ENCODE peak calls at places on chromosomes 13 and 19, in seven cellular contexts. T is stimulated activated CD8-positive, alpha-beta memory T cell treated with anti-CD3 and anti-CD28 coated beads, Interleukin-2, amount 100 ng/mL, for 1 hour; C is fibroblast of lung; J is body of pancreas; O is stimulated activated CD4-positive, alpha-beta T cell treated with anti-CD3 and anti-CD28 coated beads, Interleukin-2, amount 100 ng/mL, for 24 hours; I is RWPE2; N is IMR-90. P is an unnamed sample.

GRCh38 chr13:106038752-106039151 is 496.7 kb downstream of the EFNB2 start:
- DNase-seq in T (no peak), C (peak; percentile 93), J (no peak), O (no peak), I (no peak), N (peak; percentile 90), P (no peak)

GRCh38 chr13:100484708-100485107 is 103.9 kb downstream of the GGACT start:
- DNase-seq in T (no peak), C (no peak), J (no peak), O (no peak), I (no peak), N (no peak), P (no peak)

GRCh38 chr19:4866595-4867424 is 657 bp downstream of the PLIN3 start:
- DNase-seq in T (peak; percentile 12), C (peak; percentile 48), J (peak; percentile 59), O (peak; percentile 48), I (no peak), N (peak; percentile 28), P (peak; percentile 69)

GRCh38 chr13:57739089-57739488 is 107.5 kb downstream of the PCDH17 start:
- DNase-seq in T (no peak), C (no peak), J (no peak), O (no peak), I (no peak), N (no peak), P (no peak)

GRCh38 chr13:22214184-22214583 is 543.3 kb downstream of the FGF9 start:
- DNase-seq in T (no peak), C (no peak), J (no peak), O (no peak), I (no peak), N (no peak), P (no peak)

GRCh38 chr19:14097532-14098151 is 7.1 kb upstream of the SAMD1 start:
- DNase-seq in T (no peak), C (no peak), J (no peak), O (no peak), I (no peak), N (no peak), P (no peak)

GRCh38 chr19:11496391-11497163 is 9.1 kb downstream of the ZNF653 start:
- DNase-seq in T (peak; percentile 20), C (peak; percentile 73), J (peak; percentile 59), O (peak; percentile 73), I (no peak), N (peak; percentile 86), P (peak; percentile 45)

GRCh38 chr19:33558846-33559245 is 37.3 kb upstream of the PEPD start:
- DNase-seq in T (no peak), C (no peak), J (no peak), O (no peak), I (no peak), N (no peak), P (no peak)

GRCh38 chr19:58252102-58252685 is 23.5 kb downstream of the ZNF544 start:
- DNase-seq in T (no peak), C (peak; percentile 21), J (no peak), O (no peak), I (no peak), N (no peak), P (no peak)

GRCh38 chr13:30847697-30848307 is 58.3 kb upstream of the MEDAG start:
- DNase-seq in T (no peak), C (peak; percentile 100), J (peak; percentile 38), O (peak; percentile 26), I (no peak), N (peak; percentile 99), P (no peak)

GRCh38 chr19:2070436-2070827 is 19.4 kb upstream of the MKNK2 start:
- DNase-seq in T (no peak), C (no peak), J (no peak), O (no peak), I (no peak), N (no peak), P (no peak)

GRCh38 chr19:50415661-50416033 is 3.1 kb upstream of the SPIB start:
- DNase-seq in T (no peak), C (no peak), J (peak; percentile 34), O (no peak), I (no peak), N (no peak), P (no peak)

GRCh38 chr13:98626298-98626940 is 49.5 kb upstream of the STK24 start:
- DNase-seq in T (no peak), C (no peak), J (no peak), O (no peak), I (no peak), N (no peak), P (no peak)

GRCh38 chr13:80973721-80974120 is 632.8 kb upstream of the SPRY2 start:
- DNase-seq in T (no peak), C (no peak), J (no peak), O (no peak), I (no peak), N (no peak), P (no peak)

GRCh38 chr19:40718774-40719391 is 2.0 kb downstream of the ITPKC start:
- DNase-seq in T (no peak), C (peak; percentile 54), J (peak; percentile 89), O (no peak), I (peak; percentile 95), N (peak; percentile 40), P (peak; percentile 88)

GRCh38 chr13:105702441-105702840 is 833.0 kb downstream of the EFNB2 start:
- DNase-seq in T (no peak), C (no peak), J (peak; percentile 22), O (no peak), I (no peak), N (no peak), P (no peak)

GRCh38 chr13:60044321-60044720 is 119.4 kb downstream of the DIAPH3 start:
- DNase-seq in T (no peak), C (no peak), J (no peak), O (no peak), I (no peak), N (no peak), P (no peak)